ENCODE peak calls at places on chromosomes 11 and 22, in four cellular contexts. I is AG10803, J is AG09319, P is sigmoid colon. B is an unnamed sample.

GRCh38 chr11:61791737-61792309 is 576 bp downstream of the TMEM258 start:
- DNase-seq in I (peak), J (peak), P (peak), B (peak)

GRCh38 chr11:72764503-72764902 is 12.3 kb upstream of the ARAP1 start:
- DNase-seq in I (no peak), J (no peak), P (no peak), B (no peak)

GRCh38 chr22:30266445-30267381 is at the start of gene OSM:
- DNase-seq in I (no peak), J (no peak), P (peak), B (no peak)

GRCh38 chr11:72725731-72726042 is 26.5 kb downstream of the ARAP1 start:
- DNase-seq in I (no peak), J (no peak), P (no peak), B (no peak)

GRCh38 chr11:128810784-128811514 is 56.1 kb downstream of the KCNJ1 start:
- DNase-seq in I (no peak), J (no peak), P (no peak), B (no peak)

GRCh38 chr11:68509105-68509504 is 48.6 kb downstream of the PPP6R3 start:
- DNase-seq in I (peak), J (peak), P (no peak), B (peak)

GRCh38 chr22:21701384-21701971 is 34.1 kb downstream of the YPEL1 start:
- DNase-seq in I (no peak), J (no peak), P (no peak), B (no peak)

GRCh38 chr11:10450451-10451398 is 4.3 kb upstream of the AMPD3 start:
- DNase-seq in I (peak), J (no peak), P (no peak), B (no peak)

GRCh38 chr11:65376138-65376713 is 6.2 kb downstream of the SLC25A45 start:
- DNase-seq in I (no peak), J (no peak), P (no peak), B (no peak)

GRCh38 chr22:49601614-49602321 is 225.9 kb downstream of the BRD1 start:
- DNase-seq in I (no peak), J (no peak), P (peak), B (no peak)

GRCh38 chr11:19592842-19593241 is 119.8 kb upstream of the NAV2 start:
- DNase-seq in I (no peak), J (no peak), P (no peak), B (no peak)

GRCh38 chr22:22478450-22478849 is 30.1 kb downstream of the ZNF280B start:
- DNase-seq in I (no peak), J (no peak), P (no peak), B (no peak)

GRCh38 chr11:66557733-66558326 is 10.6 kb downstream of the CTSF start:
- DNase-seq in I (no peak), J (no peak), P (no peak), B (no peak)

GRCh38 chr11:66559141-66559861 is 9.1 kb downstream of the CTSF start:
- DNase-seq in I (no peak), J (no peak), P (peak), B (no peak)

GRCh38 chr11:66555416-66555815 is 8.7 kb downstream of the ACTN3 start:
- DNase-seq in I (no peak), J (no peak), P (no peak), B (no peak)

GRCh38 chr11:66554602-66555001 is 7.9 kb downstream of the ACTN3 start:
- DNase-seq in I (no peak), J (no peak), P (no peak), B (no peak)

DNA sequence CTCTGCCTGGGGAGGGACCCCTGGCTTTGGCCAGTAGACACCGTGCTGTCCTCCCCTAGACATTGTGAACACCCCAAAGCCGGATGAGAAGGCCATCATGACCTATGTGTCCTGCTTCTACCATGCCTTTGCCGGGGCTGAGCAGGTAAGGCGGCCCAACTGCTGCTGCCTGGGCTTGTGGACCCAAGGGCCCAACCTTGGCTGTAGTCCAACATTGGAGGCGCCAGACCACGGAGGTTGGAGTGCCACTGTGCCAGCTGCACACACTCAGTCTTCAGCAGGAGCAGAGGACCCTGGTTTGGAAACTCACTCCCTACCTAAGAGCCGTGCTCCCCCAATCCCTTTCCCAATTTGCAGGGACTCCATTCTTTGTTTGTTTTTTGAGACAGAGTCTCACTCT is 9.4 kb downstream of the ACTN3 start:
- DNase-seq in I (no peak), J (no peak), P (no peak), B (no peak)
- TF ChIP-seq CTCF in I (no peak), J (no peak), P (no peak), B (no peak)

DNA sequence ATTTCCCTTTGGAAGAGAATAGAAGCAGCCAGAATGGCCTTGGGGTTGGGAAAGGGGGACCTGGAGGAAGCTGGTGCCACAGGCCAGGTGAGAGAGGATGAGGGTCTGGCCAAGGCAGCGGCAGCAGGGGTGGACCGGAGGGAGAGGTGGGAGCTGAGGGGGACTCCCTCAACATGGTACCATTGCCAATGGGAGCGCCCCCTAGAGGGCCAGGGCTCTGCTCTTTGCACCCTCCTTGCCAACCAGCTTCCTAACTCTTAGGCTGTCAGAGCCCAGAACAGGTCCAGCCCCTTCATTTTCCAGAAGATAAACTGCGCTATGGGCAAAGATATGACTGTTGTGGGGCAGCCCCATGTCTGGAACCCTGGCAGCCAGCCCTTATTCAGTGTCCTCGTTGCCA is 185.0 kb downstream of the GRIK4 start:
- DNase-seq in I (no peak), J (no peak), P (no peak), B (no peak)
- TF ChIP-seq CTCF in I (no peak), J (peak), P (no peak), B (peak)

GRCh38 chr22:50613291-50613981 is 12.8 kb downstream of the MAPK8IP2 start:
- DNase-seq in I (peak), J (no peak), P (no peak), B (no peak)
- TF ChIP-seq CTCF in I (no peak), J (no peak), P (no peak), B (no peak)

GRCh38 chr11:93248602-93249001 is 50.8 kb upstream of the SLC36A4 start:
- DNase-seq in I (peak), J (no peak), P (no peak), B (peak)
- TF ChIP-seq CTCF in I (peak), J (peak), P (no peak), B (peak)

DNA sequence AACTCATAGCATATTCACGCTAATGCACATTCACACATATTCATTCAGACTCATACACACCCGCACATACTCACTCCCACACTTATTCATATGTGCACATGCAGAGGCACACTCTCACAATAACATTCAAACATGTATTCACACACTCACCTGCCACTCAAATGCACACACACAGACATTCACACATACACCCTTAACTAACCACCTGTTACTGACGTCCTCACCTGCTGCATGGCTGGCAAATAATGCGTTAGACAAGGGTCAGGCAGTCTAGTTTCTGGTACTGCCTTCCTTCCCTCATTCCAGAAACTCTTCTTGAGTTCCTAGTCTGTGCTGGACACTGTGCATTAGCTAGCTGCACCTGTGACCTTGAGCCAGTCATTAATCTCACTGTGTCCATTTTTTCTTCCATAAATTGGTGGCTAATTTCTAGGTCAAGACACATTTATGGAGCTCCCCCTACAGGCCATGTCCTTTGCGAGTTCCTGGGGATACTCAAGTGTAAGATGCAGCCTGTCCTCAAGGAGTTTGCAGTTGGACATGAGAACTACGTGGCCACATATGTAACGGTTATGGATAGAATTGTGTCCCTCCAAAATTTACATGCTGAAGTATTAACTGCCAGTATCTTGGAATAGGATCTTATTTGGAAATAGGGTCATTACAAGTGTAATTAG is 34.5 kb upstream of the SEZ6L start:
- DNase-seq in I (no peak), J (no peak), P (no peak), B (no peak)
- TF ChIP-seq CTCF in I (no peak), J (no peak), P (no peak), B (peak)

DNA sequence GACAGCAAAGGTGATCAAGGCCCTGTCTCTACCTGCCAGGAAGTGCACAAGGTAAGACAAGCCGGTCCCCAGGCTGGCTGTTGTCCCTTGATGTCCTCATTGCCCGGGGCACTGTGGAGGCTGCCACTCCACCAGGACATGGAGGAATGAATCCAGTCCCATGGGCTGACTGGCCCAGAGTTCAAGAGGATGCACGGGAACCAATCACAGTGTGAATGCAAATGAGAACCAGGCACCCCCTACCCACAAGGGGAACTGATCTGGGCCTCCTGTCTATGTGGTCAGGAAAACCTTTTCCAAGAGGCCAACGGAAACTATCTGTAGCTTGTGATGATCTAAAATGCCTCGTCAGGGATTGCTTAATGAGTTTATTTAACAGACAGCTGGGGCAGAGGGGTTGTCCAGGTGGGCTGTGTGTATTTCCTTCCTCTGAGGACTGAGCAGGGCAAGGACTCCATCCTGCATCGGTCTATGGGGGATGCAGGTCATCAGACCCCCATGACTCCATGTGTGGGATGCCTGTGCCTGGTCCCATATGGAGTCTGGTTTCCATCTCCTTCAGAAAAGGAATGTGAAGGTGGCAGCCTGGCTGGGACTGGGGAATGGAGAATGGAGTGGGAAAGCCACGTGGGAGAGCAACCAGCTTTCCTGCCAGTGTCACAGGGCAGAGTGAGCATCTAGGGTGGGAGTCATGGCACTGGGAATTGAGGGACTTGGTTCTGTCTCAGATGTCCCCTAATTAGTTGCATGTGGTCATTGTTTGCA is 60.5 kb downstream of the CD82 start:
- DNase-seq in I (no peak), J (no peak), P (peak), B (no peak)
- TF ChIP-seq CTCF in I (no peak), J (no peak), P (no peak), B (no peak)

DNA sequence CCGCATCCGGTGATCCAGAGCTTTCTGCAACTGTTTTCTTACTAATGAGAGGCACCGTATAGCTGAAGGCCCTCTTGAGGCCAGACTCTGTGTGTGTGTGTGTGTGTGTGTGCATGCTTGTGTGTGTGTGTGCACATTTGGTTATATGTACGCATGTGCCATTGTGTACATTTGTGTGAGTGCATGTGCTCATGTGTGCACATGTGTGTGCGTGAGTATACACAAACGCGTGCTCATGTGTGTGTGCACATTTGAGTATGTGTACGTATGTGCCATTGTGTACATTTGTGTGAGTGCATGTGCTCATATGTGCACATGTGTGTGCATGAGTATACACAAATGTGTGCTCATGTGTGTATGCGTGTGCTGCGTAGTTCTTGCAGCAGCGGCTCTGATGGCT is 12.3 kb upstream of the FGF19 start:
- DNase-seq in I (no peak), J (no peak), P (no peak), B (no peak)
- TF ChIP-seq CTCF in I (no peak), J (no peak), P (no peak), B (no peak)

GRCh38 chr11:75169101-75169885 is 18.4 kb downstream of the SLCO2B1 start:
- DNase-seq in I (no peak), J (no peak), P (no peak), B (no peak)

GRCh38 chr11:75167617-75168016 is 16.7 kb downstream of the SLCO2B1 start:
- DNase-seq in I (no peak), J (no peak), P (no peak), B (no peak)

GRCh38 chr11:75174348-75174747 is 23.4 kb downstream of the SLCO2B1 start:
- DNase-seq in I (no peak), J (no peak), P (no peak), B (no peak)

GRCh38 chr11:75173336-75173735 is 22.4 kb downstream of the SLCO2B1 start:
- DNase-seq in I (no peak), J (no peak), P (no peak), B (no peak)

GRCh38 chr11:75170463-75171201 is 19.7 kb downstream of the SLCO2B1 start:
- DNase-seq in I (no peak), J (no peak), P (no peak), B (no peak)
- TF ChIP-seq CTCF in I (no peak), J (no peak), P (no peak), B (no peak)

GRCh38 chr22:46444390-46444854 is 93.0 kb downstream of the CELSR1 start:
- DNase-seq in I (no peak), J (no peak), P (no peak), B (no peak)
- TF ChIP-seq CTCF in I (peak), J (no peak), P (no peak), B (no peak)

B was measured in HFFc6.